ENCODE peak calls at places on chromosomes 2 and 18, in seven cellular contexts. K is suprapubic skin, Y is fibroblast of the aortic adventitia, H is esophagus muscularis mucosa, Q is tibial artery, N is NB4, A is uterus. L is an unnamed sample.

GRCh38 chr2:71417300-71418202 is 35.8 kb upstream of the DYSF start:
- DNase-seq in K (no peak), A (no peak), Q (no peak), Y (no peak), N (no peak), H (no peak), L (no peak)

GRCh38 chr2:97706708-97707345 is 6.5 kb upstream of the ZAP70 start:
- DNase-seq in H (no peak), K (no peak), Y (no peak), A (no peak), N (no peak), Q (no peak), L (no peak)

GRCh38 chr2:216774620-216775019 is 79.3 kb upstream of the IGFBP5 start:
- DNase-seq in Y (peak; percentile 85), K (no peak), A (peak; percentile 78), N (no peak), Q (peak; percentile 64), H (no peak), L (no peak)

GRCh38 chr2:232405943-232406510 is 617 bp upstream of the ALPG start:
- DNase-seq in H (peak; percentile 88), Y (no peak), Q (no peak), K (no peak), A (no peak), N (no peak), L (no peak)

GRCh38 chr2:203427061-203427460 is 98.9 kb downstream of the ABI2 start:
- DNase-seq in Y (peak; percentile 37), A (no peak), K (no peak), N (no peak), Q (no peak), H (no peak), L (no peak)

GRCh38 chr2:219769044-219770030 is 141.9 kb downstream of the SLC4A3 start:
- DNase-seq in N (no peak), K (no peak), Q (no peak), H (no peak), Y (peak; percentile 69), A (peak; percentile 29), L (peak; percentile 35)

GRCh38 chr18:33863912-33864311 is 285.9 kb downstream of the ASXL3 start:
- DNase-seq in K (no peak), A (no peak), Y (no peak), Q (no peak), H (no peak), N (no peak), L (no peak)

GRCh38 chr18:79853993-79854364 is 56.2 kb downstream of the KCNG2 start:
- DNase-seq in Q (no peak), K (no peak), A (no peak), H (peak; percentile 74), Y (no peak), N (no peak), L (no peak)

GRCh38 chr2:162333968-162334367 is 10.0 kb upstream of the GCA start:
- DNase-seq in N (peak; percentile 43), Y (no peak), H (no peak), Q (no peak), A (no peak), K (no peak), L (no peak)

GRCh38 chr2:172480301-172481218 is 53.2 kb downstream of the ITGA6 start:
- DNase-seq in H (no peak), N (peak; percentile 73), Q (no peak), Y (peak; percentile 25), K (no peak), A (peak; percentile 62), L (no peak)

GRCh38 chr2:9656270-9656766 is 25.5 kb upstream of the YWHAQ start:
- DNase-seq in A (no peak), K (no peak), N (peak; percentile 92), Y (peak; percentile 90), H (no peak), Q (no peak), L (peak; percentile 80)

GRCh38 chr2:45770773-45771172 is 119.3 kb downstream of the PRKCE start:
- DNase-seq in Y (peak; percentile 34), A (no peak), K (no peak), Q (no peak), H (no peak), N (no peak), L (no peak)

GRCh38 chr18:9137168-9138066 is 836 bp downstream of the ANKRD12 start:
- DNase-seq in H (no peak), Q (peak; percentile 44), N (peak; percentile 80), Y (peak; percentile 78), K (no peak), A (peak; percentile 49), L (no peak)

GRCh38 chr2:191899442-191899841 is 52.6 kb upstream of the CAVIN2 start:
- DNase-seq in Q (no peak), Y (peak; percentile 88), N (no peak), A (peak; percentile 47), K (no peak), H (no peak), L (no peak)

GRCh38 chr18:13889661-13890060 is 25.7 kb downstream of the MC2R start:
- DNase-seq in Q (no peak), N (peak; percentile 3), Y (no peak), A (no peak), H (no peak), K (no peak), L (peak; percentile 11)

GRCh38 chr2:225104321-225104720 is 62.1 kb upstream of the DOCK10 start:
- DNase-seq in H (no peak), K (no peak), N (no peak), A (no peak), Y (no peak), Q (no peak), L (no peak)

GRCh38 chr18:36412778-36413177 is 115.3 kb downstream of the FHOD3 start:
- DNase-seq in Y (no peak), H (no peak), K (no peak), Q (no peak), N (peak; percentile 6), A (no peak), L (no peak)
- TF ChIP-seq CTCF in Y (peak; percentile 40), H (peak; percentile 7), K (no peak), Q (peak; percentile 11), N (peak; percentile 24), A (no peak), L (peak; percentile 71)

GRCh38 chr18:55586841-55587240 is 1.2 kb downstream of the TCF4 start:
- DNase-seq in Q (no peak), H (no peak), A (no peak), K (no peak), Y (peak; percentile 65), N (no peak), L (no peak)

GRCh38 chr18:55585050-55585449 is 2.9 kb downstream of the TCF4 start:
- DNase-seq in N (no peak), A (no peak), Q (no peak), Y (peak; percentile 35), K (no peak), H (no peak), L (no peak)

GRCh38 chr18:55588001-55588875 is at the start of gene TCF4:
- DNase-seq in N (peak; percentile 45), K (peak; percentile 79), A (peak; percentile 59), H (no peak), Y (peak; percentile 66), Q (peak; percentile 51), L (peak; percentile 11)

GRCh38 chr18:55587341-55588000 is 521 bp downstream of the TCF4 start:
- DNase-seq in A (peak; percentile 37), K (no peak), H (no peak), Q (no peak), Y (peak; percentile 58), N (peak; percentile 12), L (no peak)

DNA sequence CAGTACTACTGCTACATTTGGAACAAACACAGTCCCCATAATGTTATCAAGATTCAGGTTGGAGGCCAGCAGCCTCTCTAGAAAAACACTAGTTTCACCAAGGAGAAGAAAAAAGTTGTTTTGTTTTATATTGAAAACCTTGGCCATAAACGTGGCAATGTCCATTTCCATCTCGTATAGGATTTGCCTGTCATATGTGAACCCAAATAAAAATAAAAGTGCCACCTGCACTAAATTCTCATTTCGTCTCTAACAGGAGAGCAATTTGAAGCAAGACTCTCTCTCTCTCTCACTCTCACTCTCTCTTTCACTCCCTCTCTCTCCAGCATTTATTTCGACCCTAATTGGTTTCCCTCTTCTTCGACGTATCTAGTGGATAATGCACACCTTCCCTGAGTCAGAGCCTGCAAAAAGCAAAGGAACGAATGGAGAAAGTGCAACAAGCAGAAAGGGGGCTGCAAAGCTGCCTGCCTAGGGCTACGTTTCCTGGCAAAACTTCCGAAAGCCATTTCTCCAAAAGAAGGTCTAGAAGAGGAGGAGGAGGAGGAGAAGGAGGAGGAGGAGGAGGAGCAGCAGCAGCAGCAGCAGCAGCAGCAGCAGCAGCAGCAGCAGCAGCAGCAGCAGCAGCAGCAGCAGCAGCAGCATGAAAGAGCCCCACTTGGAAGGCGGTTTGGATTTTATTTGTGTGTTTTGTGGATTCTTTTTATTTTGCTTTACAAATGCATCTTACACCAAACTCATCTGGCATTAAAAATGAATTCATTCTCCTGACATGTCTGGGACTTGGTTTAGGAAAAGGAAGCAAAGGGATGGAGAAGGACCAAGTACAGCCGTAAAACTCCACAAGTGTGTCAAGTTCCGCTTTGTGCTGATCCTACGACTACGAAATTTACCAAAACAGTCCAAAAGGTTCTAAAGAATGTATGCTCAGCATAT is 2.1 kb downstream of the TCF4 start:
- DNase-seq in H (no peak), K (no peak), Y (peak; percentile 56), A (peak; percentile 18), N (no peak), Q (no peak), L (no peak)
- H3K4me3 ChIP-seq in H (peak overlapping the region; percentile 83), K (peak overlapping the region; percentile 80), Y (peak overlapping the region; percentile 74), A (peak overlapping the region; percentile 74), N (no peak overlapping the region), Q (peak overlapping the region; percentile 85), L (peak overlapping the region; percentile 16)

GRCh38 chr18:50285631-50286321 is 1.7 kb downstream of the CXXC1 start:
- DNase-seq in N (no peak), Y (no peak), H (no peak), A (no peak), K (no peak), Q (no peak), L (no peak)

GRCh38 chr18:50286391-50287027 is 983 bp downstream of the CXXC1 start:
- DNase-seq in H (no peak), Y (no peak), Q (no peak), N (no peak), A (peak; percentile 35), K (peak; percentile 72), L (no peak)

GRCh38 chr18:50289103-50289433 is 1.6 kb upstream of the CXXC1 start:
- DNase-seq in A (no peak), Q (no peak), Y (no peak), N (no peak), K (no peak), H (no peak), L (no peak)

GRCh38 chr18:50287028-50287440 is 458 bp downstream of the CXXC1 start:
- DNase-seq in H (no peak), K (peak; percentile 78), A (no peak), N (no peak), Y (no peak), Q (no peak), L (no peak)

GRCh38 chr18:50287441-50288347 is at the start of gene CXXC1:
- DNase-seq in N (peak; percentile 99), Y (peak; percentile 100), Q (peak; percentile 98), H (peak; percentile 99), K (peak; percentile 99), A (peak; percentile 99), L (peak; percentile 98)
- TF ChIP-seq CTCF in N (peak; percentile 30), Y (peak; percentile 67), Q (peak; percentile 44), H (peak; percentile 58), K (peak; percentile 32), A (peak; percentile 86), L (peak; percentile 46)

DNA sequence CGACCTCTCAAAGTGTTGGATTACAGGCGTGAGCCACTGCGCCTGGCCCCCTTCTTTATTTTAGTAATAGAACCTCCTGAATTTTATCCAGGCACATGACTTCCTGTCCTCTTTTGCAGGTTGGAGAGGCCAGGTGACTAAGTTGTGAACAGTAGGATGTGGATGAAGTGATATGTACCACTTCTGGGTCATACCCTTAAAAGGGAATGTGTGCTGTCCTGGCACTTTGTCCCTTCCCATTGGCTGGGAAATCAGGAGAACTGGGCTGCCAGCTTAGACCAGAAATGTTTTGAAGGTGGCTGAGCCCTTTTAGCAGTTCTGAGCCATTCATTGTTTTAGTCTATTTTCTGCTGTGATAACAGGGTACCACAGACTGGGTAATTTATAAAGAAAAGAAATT is 79.0 kb downstream of the TTC27 start:
- DNase-seq in H (no peak), Q (no peak), K (no peak), A (no peak), N (no peak), Y (no peak), L (no peak)
- H3K4me3 ChIP-seq in H (no peak overlapping the region), Q (no peak overlapping the region), K (no peak overlapping the region), A (no peak overlapping the region), N (no peak overlapping the region), Y (no peak overlapping the region), L (no peak overlapping the region)

L was measured in retinal pigment epithelial cell.